ENCODE peak calls at places on chromosomes 7 and 10, in nine cellular contexts. U, G, T, A, X, W, I, F and J are unnamed samples.

GRCh38 chr10:132566892-132567291 is 29.3 kb downstream of the INPP5A start:
- DNase-seq in U (no peak), G (no peak), T (no peak), A (no peak), X (no peak), W (no peak), I (no peak), F (no peak), J (no peak)

GRCh38 chr7:142669074-142669654 is 80.1 kb upstream of the PRSS1 start:
- DNase-seq in U (no peak), G (peak), T (no peak), A (no peak), X (no peak), W (no peak), I (no peak), F (no peak), J (no peak)

GRCh38 chr10:16891375-16892313 is 74.4 kb upstream of the RSU1 start:
- DNase-seq in U (no peak), G (peak), T (peak), A (peak), X (peak), W (peak), I (no peak), F (no peak), J (no peak)

GRCh38 chr10:128187788-128188185 is 61.6 kb upstream of the MKI67 start:
- DNase-seq in U (no peak), G (no peak), T (no peak), A (no peak), X (no peak), W (no peak), I (no peak), F (no peak), J (no peak)

GRCh38 chr10:443459-443858 is 246.0 kb downstream of the DIP2C start:
- DNase-seq in U (no peak), G (no peak), T (no peak), A (no peak), X (no peak), W (no peak), I (no peak), F (no peak), J (no peak)

GRCh38 chr7:3289996-3290395 is 11.1 kb upstream of the SDK1 start:
- DNase-seq in U (no peak), G (peak), T (no peak), A (no peak), X (no peak), W (no peak), I (no peak), F (no peak), J (no peak)

GRCh38 chr10:125076121-125076825 is 84.1 kb downstream of the CTBP2 start:
- DNase-seq in U (no peak), G (no peak), T (no peak), A (no peak), X (no peak), W (no peak), I (no peak), F (no peak), J (no peak)

GRCh38 chr10:86256690-86257315 is 109.8 kb downstream of the GRID1 start:
- DNase-seq in U (no peak), G (no peak), T (no peak), A (no peak), X (no peak), W (no peak), I (no peak), F (no peak), J (no peak)

GRCh38 chr10:88931548-88931947 is 21.0 kb downstream of the ACTA2 start:
- DNase-seq in U (no peak), G (no peak), T (no peak), A (no peak), X (no peak), W (no peak), I (no peak), F (no peak), J (no peak)

GRCh38 chr7:21642422-21642821 is 99.6 kb downstream of the DNAH11 start:
- DNase-seq in U (no peak), G (no peak), T (no peak), A (no peak), X (no peak), W (no peak), I (no peak), F (no peak), J (no peak)

GRCh38 chr7:110762514-110762913 is 328.4 kb upstream of the LRRN3 start:
- DNase-seq in U (no peak), G (no peak), T (peak), A (no peak), X (no peak), W (no peak), I (peak), F (no peak), J (no peak)

GRCh38 chr10:88347597-88348304 is 235.4 kb downstream of the RNLS start:
- DNase-seq in U (no peak), G (no peak), T (no peak), A (no peak), X (no peak), W (no peak), I (no peak), F (no peak), J (no peak)

GRCh38 chr10:126673565-126673964 is 3.1 kb upstream of the C10orf90 start:
- DNase-seq in U (no peak), G (no peak), T (no peak), A (no peak), X (no peak), W (no peak), I (no peak), F (no peak), J (no peak)

GRCh38 chr7:1602386-1602785 is 32.6 kb upstream of the PSMG3 start:
- DNase-seq in U (no peak), G (no peak), T (no peak), A (no peak), X (no peak), W (no peak), I (no peak), F (no peak), J (no peak)